ENCODE peak calls at places on chromosomes 7 and 10, in four cellular contexts. One of them, this sample, is unnamed.

GRCh38 chr10:48317321-48317990 is 11.0 kb downstream of the MAPK8 start:
- DNase-seq in NCI-H1092 treated with DMSO at 0.1 percent for 48 hours: no peak
- DNase-seq in heart right ventricle: no peak
- DNase-seq in non-pigmented ciliary epithelial cell: no peak
- DNase-seq in this sample: no peak

GRCh38 chr7:74275401-74275881 is 13.8 kb upstream of the CLIP2 start:
- DNase-seq in NCI-H1092 treated with DMSO at 0.1 percent for 48 hours: no peak
- DNase-seq in heart right ventricle: no peak
- DNase-seq in non-pigmented ciliary epithelial cell: no peak
- DNase-seq in this sample: no peak

GRCh38 chr7:16801111-16801542 is 3.7 kb downstream of the AGR2 start:
- DNase-seq in NCI-H1092 treated with DMSO at 0.1 percent for 48 hours: peak
- DNase-seq in heart right ventricle: no peak
- DNase-seq in non-pigmented ciliary epithelial cell: peak
- DNase-seq in this sample: peak

GRCh38 chr7:106736508-106737201 is 75.7 kb upstream of the CCDC71L start:
- DNase-seq in NCI-H1092 treated with DMSO at 0.1 percent for 48 hours: peak
- DNase-seq in heart right ventricle: peak
- DNase-seq in non-pigmented ciliary epithelial cell: peak
- DNase-seq in this sample: peak

GRCh38 chr10:132666733-132667612 is 119.0 kb downstream of the NKX6-2 start:
- DNase-seq in NCI-H1092 treated with DMSO at 0.1 percent for 48 hours: no peak
- DNase-seq in heart right ventricle: no peak
- DNase-seq in non-pigmented ciliary epithelial cell: no peak
- DNase-seq in this sample: no peak

GRCh38 chr7:114818501-114818900 is 103.4 kb upstream of the MDFIC start:
- DNase-seq in NCI-H1092 treated with DMSO at 0.1 percent for 48 hours: no peak
- DNase-seq in heart right ventricle: no peak
- DNase-seq in non-pigmented ciliary epithelial cell: peak
- DNase-seq in this sample: no peak

GRCh38 chr10:78688945-78689935 is 379.5 kb upstream of the ZMIZ1 start:
- DNase-seq in NCI-H1092 treated with DMSO at 0.1 percent for 48 hours: peak
- DNase-seq in heart right ventricle: no peak
- DNase-seq in non-pigmented ciliary epithelial cell: no peak
- DNase-seq in this sample: peak

GRCh38 chr7:81501220-81501619 is 268.6 kb downstream of the HGF start:
- DNase-seq in NCI-H1092 treated with DMSO at 0.1 percent for 48 hours: peak
- DNase-seq in heart right ventricle: no peak
- DNase-seq in non-pigmented ciliary epithelial cell: peak
- DNase-seq in this sample: peak

GRCh38 chr7:152522551-152522950 is 86.7 kb upstream of the KMT2C start:
- DNase-seq in NCI-H1092 treated with DMSO at 0.1 percent for 48 hours: peak
- DNase-seq in heart right ventricle: peak
- DNase-seq in non-pigmented ciliary epithelial cell: no peak
- DNase-seq in this sample: peak

GRCh38 chr7:1233328-1234048 is 816 bp downstream of the UNCX start:
- DNase-seq in NCI-H1092 treated with DMSO at 0.1 percent for 48 hours: no peak
- DNase-seq in heart right ventricle: no peak
- DNase-seq in non-pigmented ciliary epithelial cell: no peak
- DNase-seq in this sample: no peak

GRCh38 chr10:77983384-77984341 is 45.7 kb downstream of the POLR3A start:
- DNase-seq in NCI-H1092 treated with DMSO at 0.1 percent for 48 hours: no peak
- DNase-seq in heart right ventricle: no peak
- DNase-seq in non-pigmented ciliary epithelial cell: peak
- DNase-seq in this sample: no peak

GRCh38 chr7:111029574-111030357 is 61.2 kb upstream of the LRRN3 start:
- DNase-seq in NCI-H1092 treated with DMSO at 0.1 percent for 48 hours: peak
- DNase-seq in heart right ventricle: peak
- DNase-seq in non-pigmented ciliary epithelial cell: no peak
- DNase-seq in this sample: no peak

GRCh38 chr7:40332516-40332915 is 197.7 kb downstream of the SUGCT start:
- DNase-seq in NCI-H1092 treated with DMSO at 0.1 percent for 48 hours: no peak
- DNase-seq in heart right ventricle: no peak
- DNase-seq in non-pigmented ciliary epithelial cell: no peak
- DNase-seq in this sample: no peak

GRCh38 chr7:117665393-117665792 is 185.6 kb downstream of the CFTR start:
- DNase-seq in NCI-H1092 treated with DMSO at 0.1 percent for 48 hours: no peak
- DNase-seq in heart right ventricle: no peak
- DNase-seq in non-pigmented ciliary epithelial cell: no peak
- DNase-seq in this sample: no peak

GRCh38 chr7:46600340-46600739 is 679.3 kb upstream of the IGFBP3 start:
- DNase-seq in NCI-H1092 treated with DMSO at 0.1 percent for 48 hours: no peak
- DNase-seq in heart right ventricle: peak
- DNase-seq in non-pigmented ciliary epithelial cell: no peak
- DNase-seq in this sample: no peak

GRCh38 chr10:90787906-90788491 is 69.8 kb downstream of the HTR7 start:
- DNase-seq in NCI-H1092 treated with DMSO at 0.1 percent for 48 hours: no peak
- DNase-seq in heart right ventricle: peak
- DNase-seq in non-pigmented ciliary epithelial cell: peak
- DNase-seq in this sample: peak

GRCh38 chr10:61897671-61898434 is 3.6 kb upstream of the ARID5B start:
- DNase-seq in NCI-H1092 treated with DMSO at 0.1 percent for 48 hours: peak
- DNase-seq in heart right ventricle: peak
- DNase-seq in non-pigmented ciliary epithelial cell: no peak
- DNase-seq in this sample: peak

GRCh38 chr7:89695241-89695640 is 459.0 kb upstream of the STEAP1 start:
- DNase-seq in NCI-H1092 treated with DMSO at 0.1 percent for 48 hours: no peak
- DNase-seq in heart right ventricle: no peak
- DNase-seq in non-pigmented ciliary epithelial cell: no peak
- DNase-seq in this sample: no peak

GRCh38 chr10:6141296-6142151 is 52.7 kb downstream of the RBM17 start:
- DNase-seq in NCI-H1092 treated with DMSO at 0.1 percent for 48 hours: no peak
- DNase-seq in heart right ventricle: no peak
- DNase-seq in non-pigmented ciliary epithelial cell: peak
- DNase-seq in this sample: no peak

GRCh38 chr10:111117528-111118277 is 40.9 kb downstream of the ADRA2A start:
- DNase-seq in NCI-H1092 treated with DMSO at 0.1 percent for 48 hours: no peak
- DNase-seq in heart right ventricle: no peak
- DNase-seq in non-pigmented ciliary epithelial cell: no peak
- DNase-seq in this sample: no peak

GRCh38 chr10:66398653-66399052 is 527.2 kb upstream of the LRRTM3 start:
- DNase-seq in NCI-H1092 treated with DMSO at 0.1 percent for 48 hours: no peak
- DNase-seq in heart right ventricle: no peak
- DNase-seq in non-pigmented ciliary epithelial cell: no peak
- DNase-seq in this sample: no peak

GRCh38 chr7:23618241-23618640 is 21.1 kb downstream of the CCDC126 start:
- DNase-seq in NCI-H1092 treated with DMSO at 0.1 percent for 48 hours: no peak
- DNase-seq in heart right ventricle: no peak
- DNase-seq in non-pigmented ciliary epithelial cell: no peak
- DNase-seq in this sample: no peak

GRCh38 chr7:100629117-100629711 is 12.1 kb downstream of the TFR2 start:
- DNase-seq in NCI-H1092 treated with DMSO at 0.1 percent for 48 hours: no peak
- DNase-seq in heart right ventricle: no peak
- DNase-seq in non-pigmented ciliary epithelial cell: no peak
- DNase-seq in this sample: no peak

GRCh38 chr7:134891262-134892001 is 94.9 kb upstream of the AGBL3 start:
- DNase-seq in NCI-H1092 treated with DMSO at 0.1 percent for 48 hours: peak
- DNase-seq in heart right ventricle: peak
- DNase-seq in non-pigmented ciliary epithelial cell: peak
- DNase-seq in this sample: no peak

GRCh38 chr7:95608344-95609173 is 12.2 kb upstream of the PDK4 start:
- DNase-seq in NCI-H1092 treated with DMSO at 0.1 percent for 48 hours: no peak
- DNase-seq in heart right ventricle: peak
- DNase-seq in non-pigmented ciliary epithelial cell: peak
- DNase-seq in this sample: no peak

GRCh38 chr10:132972986-132973902 is 30.9 kb upstream of the CFAP46 start:
- DNase-seq in NCI-H1092 treated with DMSO at 0.1 percent for 48 hours: no peak
- DNase-seq in heart right ventricle: no peak
- DNase-seq in non-pigmented ciliary epithelial cell: no peak
- DNase-seq in this sample: no peak

GRCh38 chr10:1736972-1737221 is 428 bp downstream of the ADARB2 start:
- DNase-seq in NCI-H1092 treated with DMSO at 0.1 percent for 48 hours: no peak
- DNase-seq in heart right ventricle: no peak
- DNase-seq in non-pigmented ciliary epithelial cell: no peak
- DNase-seq in this sample: no peak

GRCh38 chr10:71737356-71738172 is 18.0 kb upstream of the C10orf105 start:
- DNase-seq in NCI-H1092 treated with DMSO at 0.1 percent for 48 hours: no peak
- DNase-seq in heart right ventricle: no peak
- DNase-seq in non-pigmented ciliary epithelial cell: no peak
- DNase-seq in this sample: peak

This sample was measured in NCI-H1694 treated with DMSO at 0.1 percent for 48 hours.